ENCODE peak calls at places on chromosomes 7 and 10, in ten cellular contexts. F is stimulated activated CD4-positive, alpha-beta T cell treated with anti-CD3 and anti-CD28 coated beads, Interleukin-12 subunit alpha, Interleukin-12 subunit beta, amount 100 ng/mL, for 4 hours; P is AG04449; D is GM12891; X is substantia nigra; E is astrocyte of the cerebellum; I is Ammon's horn; O is brain microvascular endothelial cell; N is A549; V is smooth muscle cell of the brain vasculature. M is an unnamed sample.

GRCh38 chr7:142557971-142558582 is 191.2 kb upstream of the PRSS1 start:
- DNase-seq in O (peak), D (peak), X (no peak), E (no peak), P (no peak), F (peak), I (no peak), V (peak), N (peak), M (peak)

GRCh38 chr7:151964951-151965350 is 8.7 kb downstream of the GALNTL5 start:
- DNase-seq in P (no peak), N (no peak), D (no peak), E (no peak), V (no peak), F (no peak), I (no peak), X (no peak), O (no peak), M (no peak)

GRCh38 chr7:135169141-135169935 is 1.2 kb downstream of the CYREN start:
- DNase-seq in V (no peak), D (peak), I (no peak), N (peak), F (peak), P (no peak), E (no peak), X (no peak), O (peak), M (peak)

GRCh38 chr7:114854369-114854768 is 67.5 kb upstream of the MDFIC start:
- DNase-seq in F (no peak), O (no peak), D (no peak), P (no peak), I (no peak), E (no peak), N (no peak), V (no peak), X (no peak), M (no peak)

GRCh38 chr7:74059681-74060588 is 23.7 kb upstream of the LIMK1 start:
- DNase-seq in P (no peak), N (peak), D (no peak), X (no peak), O (no peak), I (no peak), F (no peak), E (no peak), V (no peak), M (no peak)

GRCh38 chr10:129741978-129742741 is 221.9 kb downstream of the EBF3 start:
- DNase-seq in I (no peak), O (no peak), D (no peak), E (no peak), P (no peak), N (no peak), F (no peak), X (no peak), V (no peak), M (no peak)

GRCh38 chr10:33321516-33321915 is 13.0 kb downstream of the NRP1 start:
- DNase-seq in X (no peak), O (no peak), I (no peak), V (no peak), P (no peak), F (no peak), E (no peak), N (no peak), D (no peak), M (no peak)

GRCh38 chr10:30557884-30558283 is 71.7 kb downstream of the LYZL2 start:
- DNase-seq in P (no peak), E (peak), O (peak), I (no peak), D (no peak), N (peak), V (no peak), F (no peak), X (no peak), M (no peak)

GRCh38 chr7:107663196-107663595 is 2.6 kb downstream of the SLC26A4 start:
- DNase-seq in P (no peak), N (no peak), D (no peak), V (no peak), O (no peak), F (no peak), E (no peak), X (no peak), I (no peak), M (no peak)

GRCh38 chr10:98425511-98426352 is 10.8 kb upstream of the PYROXD2 start:
- DNase-seq in O (peak), F (peak), D (peak), E (no peak), N (peak), V (no peak), I (no peak), X (peak), P (no peak), M (peak)

GRCh38 chr7:35624299-35625186 is 70.4 kb downstream of the HERPUD2 start:
- DNase-seq in I (peak), E (no peak), P (no peak), V (no peak), O (peak), X (no peak), N (peak), F (peak), D (peak), M (peak)

M was measured in AML-193.